ENCODE peak calls at places on chromosomes 16 and 17, in six cellular contexts. F is A549, U is adipocyte, I is C1 segment of cervical spinal cord, S is GM04504, V is GM10248. A is an unnamed sample.

GRCh38 chr16:3348547-3349167 is 7.0 kb upstream of the OR2C1 start:
- DNase-seq in F (no peak), U (no peak), I (no peak), S (no peak), V (peak; percentile 18), A (no peak)

GRCh38 chr17:78387982-78388941 is 9.8 kb downstream of the PGS1 start:
- DNase-seq in F (no peak), U (no peak), I (no peak), S (no peak), V (peak; percentile 67), A (no peak)

GRCh38 chr16:30929167-30929566 is 5.8 kb downstream of the FBXL19 start:
- DNase-seq in F (no peak), U (no peak), I (no peak), S (no peak), V (no peak), A (no peak)

GRCh38 chr17:41547921-41548843 is 20.1 kb upstream of the KRT19 start:
- DNase-seq in F (peak; percentile 95), U (peak; percentile 91), I (no peak), S (peak; percentile 95), V (no peak), A (no peak)

GRCh38 chr17:75693500-75694481 is 26.7 kb downstream of the SAP30BP start:
- DNase-seq in F (peak; percentile 85), U (peak; percentile 97), I (peak; percentile 89), S (peak; percentile 95), V (no peak), A (peak; percentile 72)

GRCh38 chr16:4570688-4571321 is 14.7 kb downstream of the C16orf96 start:
- DNase-seq in F (no peak), U (no peak), I (no peak), S (no peak), V (no peak), A (no peak)

GRCh38 chr17:43025290-43025657 is 243 bp downstream of the RND2 start:
- DNase-seq in F (no peak), U (no peak), I (no peak), S (no peak), V (no peak), A (no peak)

GRCh38 chr17:9959377-9959981 is 54.4 kb upstream of the RCVRN start:
- DNase-seq in F (peak; percentile 74), U (peak; percentile 55), I (peak; percentile 16), S (no peak), V (peak; percentile 78), A (no peak)